ENCODE peak calls at places on chromosomes 11 and 22, in four cellular contexts. One of them, this sample, is unnamed.

GRCh38 chr11:27786331-27786730 is 86.1 kb upstream of the BDNF start:
- DNase-seq in AG10803: peak; percentile 18
- DNase-seq in KBM-7: no peak
- DNase-seq in Calu3: no peak
- DNase-seq in this sample: no peak

GRCh38 chr11:122180435-122180834 is 64.4 kb upstream of the BLID start:
- DNase-seq in AG10803: peak; percentile 98
- DNase-seq in Calu3: no peak
- DNase-seq in KBM-7: no peak
- DNase-seq in this sample: no peak

GRCh38 chr22:38504731-38505594 is 1.1 kb downstream of the DDX17 start:
- DNase-seq in KBM-7: peak; percentile 65
- DNase-seq in Calu3: peak; percentile 40
- DNase-seq in AG10803: peak; percentile 60
- DNase-seq in this sample: peak; percentile 65

GRCh38 chr11:35058318-35058717 is 80.7 kb upstream of the CD44 start:
- DNase-seq in KBM-7: no peak
- DNase-seq in Calu3: no peak
- DNase-seq in AG10803: no peak
- DNase-seq in this sample: no peak

GRCh38 chr22:44538518-44539315 is 40.7 kb upstream of the RTL6 start:
- DNase-seq in AG10803: no peak
- DNase-seq in KBM-7: no peak
- DNase-seq in Calu3: no peak
- DNase-seq in this sample: no peak

GRCh38 chr11:78926633-78927347 is 352.1 kb upstream of the NARS2 start:
- DNase-seq in AG10803: peak; percentile 48
- DNase-seq in Calu3: no peak
- DNase-seq in KBM-7: no peak
- DNase-seq in this sample: no peak

GRCh38 chr22:37740455-37741311 is 43.8 kb downstream of the TRIOBP start:
- DNase-seq in KBM-7: no peak
- DNase-seq in Calu3: no peak
- DNase-seq in AG10803: no peak
- DNase-seq in this sample: no peak

GRCh38 chr11:45761659-45762058 is 43.3 kb upstream of the SLC35C1 start:
- DNase-seq in Calu3: no peak
- DNase-seq in KBM-7: no peak
- DNase-seq in AG10803: no peak
- DNase-seq in this sample: no peak

This sample was measured in activated naive CD4-positive, alpha-beta T cell treated with Interleukin-2 at 50 U/mL for 16 hours.